ENCODE peak calls at places on chromosomes 13 and 19, in ten cellular contexts. P, H, V, S, A, G, O, M, C and U are unnamed samples.

GRCh38 chr13:74886496-74886895 is 595.5 kb downstream of the TBC1D4 start:
- DNase-seq in M (no peak), O (no peak), V (peak), C (no peak), A (no peak), G (no peak), S (no peak), P (no peak), H (no peak), U (no peak)

GRCh38 chr13:111388851-111389500 is 68.5 kb downstream of the TEX29 start:
- DNase-seq in C (no peak), H (no peak), M (no peak), G (no peak), A (no peak), P (no peak), O (no peak), S (no peak), V (no peak), U (no peak)

GRCh38 chr13:40562975-40563349 is 103.5 kb downstream of the FOXO1 start:
- DNase-seq in H (no peak), P (no peak), V (no peak), M (no peak), G (no peak), O (no peak), C (no peak), A (no peak), S (peak), U (no peak)

GRCh38 chr19:9498183-9498902 is at the start of gene ZNF560:
- DNase-seq in P (peak), G (no peak), C (peak), H (no peak), V (peak), A (no peak), M (no peak), O (peak), S (no peak), U (no peak)

GRCh38 chr19:47315125-47315821 is 5.6 kb downstream of the C5AR1 start:
- DNase-seq in V (peak), S (peak), M (no peak), C (peak), H (peak), P (no peak), A (peak), G (no peak), O (peak), U (no peak)

GRCh38 chr13:97254809-97255208 is 32.7 kb downstream of the MBNL2 start:
- DNase-seq in H (no peak), O (peak), A (no peak), G (no peak), S (no peak), C (no peak), P (no peak), V (peak), M (no peak), U (no peak)

GRCh38 chr13:85508683-85509329 is 290.4 kb downstream of the SLITRK6 start:
- DNase-seq in V (no peak), A (no peak), O (no peak), G (no peak), P (peak), H (no peak), C (peak), M (no peak), S (no peak), U (no peak)

GRCh38 chr19:46299004-46299509 is 2.2 kb downstream of the HIF3A start:
- DNase-seq in A (peak), G (peak), P (peak), C (peak), M (no peak), H (peak), S (no peak), V (peak), O (peak), U (peak)

GRCh38 chr13:106433066-106433465 is 102.4 kb downstream of the EFNB2 start:
- DNase-seq in A (no peak), H (no peak), M (no peak), V (no peak), G (no peak), P (no peak), C (no peak), O (no peak), S (no peak), U (no peak)

GRCh38 chr13:94620286-94620896 is 18.7 kb downstream of the GPR180 start:
- DNase-seq in H (peak), P (peak), A (no peak), O (peak), M (peak), S (peak), C (peak), G (no peak), V (peak), U (no peak)

GRCh38 chr13:44549461-44549860 is 26.7 kb downstream of the TSC22D1 start:
- DNase-seq in G (no peak), P (no peak), S (no peak), C (no peak), O (no peak), H (no peak), V (no peak), M (no peak), A (no peak), U (no peak)

GRCh38 chr13:29993716-29994488 is 143.5 kb upstream of the UBL3 start:
- DNase-seq in A (peak), V (peak), G (no peak), H (no peak), P (peak), C (peak), M (no peak), S (no peak), O (no peak), U (no peak)

GRCh38 chr13:41621716-41622508 is 164.6 kb downstream of the RGCC start:
- DNase-seq in O (no peak), A (no peak), H (no peak), V (peak), C (peak), S (no peak), P (peak), M (no peak), G (no peak), U (no peak)

GRCh38 chr13:79398915-79399314 is 7.1 kb downstream of the RBM26 start:
- DNase-seq in V (peak), M (no peak), H (no peak), O (no peak), G (no peak), C (peak), A (no peak), P (no peak), S (no peak), U (no peak)

GRCh38 chr13:23279321-23279720 is 98.5 kb downstream of the SGCG start:
- DNase-seq in P (no peak), V (no peak), O (no peak), A (no peak), C (no peak), G (no peak), S (no peak), M (no peak), H (no peak), U (no peak)

GRCh38 chr19:6273701-6274601 is 5.8 kb downstream of the MLLT1 start:
- DNase-seq in C (peak), V (peak), H (peak), S (peak), G (peak), O (no peak), P (no peak), A (no peak), M (no peak), U (peak)
- H3K4me3 ChIP-seq in C (peak), V (peak), H (no peak), S (peak), G (no peak), O (no peak), P (no peak), A (peak), M (no peak), U (peak)

DNA sequence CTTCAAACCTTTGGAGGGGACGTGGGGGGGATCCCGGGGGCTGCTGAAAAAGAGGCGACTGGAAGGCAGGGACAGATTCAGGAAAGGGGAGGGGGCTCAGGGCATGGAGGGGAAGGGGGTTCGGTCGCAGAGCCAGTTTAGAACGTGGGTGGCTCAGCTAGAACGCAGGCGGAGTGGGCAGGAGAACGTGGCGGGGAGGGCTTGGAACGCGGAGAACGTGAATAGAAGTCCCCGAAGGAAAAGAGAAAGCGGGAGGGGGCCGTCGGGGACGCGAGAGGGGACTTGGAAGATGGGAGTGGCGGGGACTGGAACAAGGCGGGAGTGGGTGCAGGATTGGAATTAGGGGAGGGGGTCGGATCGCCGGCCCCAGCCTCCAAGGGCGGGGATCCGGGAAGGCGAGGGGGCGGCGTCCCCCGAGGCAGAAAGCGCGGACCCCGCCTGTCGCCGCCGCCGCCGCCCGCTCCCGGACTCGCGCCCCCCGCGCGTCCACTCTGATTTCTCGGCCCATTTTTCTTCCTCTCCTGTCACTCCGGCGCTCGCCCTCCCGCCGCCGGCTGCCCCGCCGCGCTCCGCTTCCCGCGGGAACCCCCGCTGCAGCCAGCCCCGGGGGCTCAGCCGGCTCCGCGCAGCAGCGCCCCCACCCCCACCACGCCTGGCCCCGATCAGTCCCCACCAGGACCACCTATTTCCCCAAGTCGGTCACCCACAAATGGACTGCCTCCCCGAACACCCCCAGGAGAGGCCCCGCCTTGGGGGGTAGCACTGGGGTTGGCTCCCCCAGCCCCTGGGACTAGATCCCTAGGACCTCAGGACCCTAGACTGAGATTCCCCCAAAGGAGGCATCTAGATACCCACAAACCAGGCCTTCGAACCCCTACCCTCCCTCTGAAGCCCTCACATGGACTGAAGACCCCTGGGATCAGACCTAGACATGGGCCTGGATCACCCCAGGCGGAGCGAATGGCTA is 12.5 kb upstream of the ERFL start:
- DNase-seq in M (no peak), O (no peak), P (no peak), G (no peak), V (no peak), S (no peak), H (no peak), A (no peak), C (no peak), U (no peak)
- TF ChIP-seq CTCF in M (no peak), O (no peak), P (no peak), G (no peak), V (no peak), S (no peak), H (no peak), A (no peak), C (no peak), U (no peak)

GRCh38 chr19:54612428-54612827 is 17.9 kb upstream of the LILRB1 start:
- DNase-seq in M (no peak), A (no peak), O (no peak), C (no peak), V (no peak), S (no peak), G (no peak), H (no peak), P (no peak), U (no peak)
- H3K4me3 ChIP-seq in M (no peak), A (no peak), O (no peak), C (no peak), V (no peak), S (no peak), G (no peak), H (no peak), P (no peak), U (no peak)

DNA sequence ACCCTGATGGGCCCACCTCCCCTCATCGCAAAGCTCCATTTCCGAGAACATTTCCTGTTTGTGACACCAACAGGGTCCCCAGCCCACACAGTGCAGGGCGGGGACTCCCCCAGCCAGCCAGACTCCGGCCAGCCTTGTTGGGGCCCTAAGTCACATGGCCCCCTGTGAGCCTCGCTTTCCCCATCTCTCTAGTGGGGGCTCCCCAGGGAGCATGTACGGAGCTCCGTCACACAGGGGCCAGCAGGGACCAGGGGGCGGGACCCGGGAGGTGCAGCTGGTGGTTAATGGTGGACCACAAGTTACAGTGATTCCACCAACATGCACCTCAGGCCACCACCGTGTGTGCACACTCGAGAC is 1.7 kb downstream of the TBXA2R start:
- DNase-seq in V (no peak), A (no peak), C (no peak), G (no peak), M (no peak), H (no peak), S (peak), P (no peak), O (no peak), U (no peak)
- TF ChIP-seq CTCF in V (no peak), A (no peak), C (no peak), G (no peak), M (no peak), H (no peak), S (no peak), P (no peak), O (no peak), U (no peak)

GRCh38 chr13:61339054-61339621 is 76.5 kb downstream of the PCDH20 start:
- DNase-seq in M (no peak), H (no peak), P (no peak), V (no peak), A (no peak), O (no peak), S (no peak), G (no peak), C (no peak), U (no peak)
- H3K4me3 ChIP-seq in M (no peak), H (no peak), P (no peak), V (no peak), A (no peak), O (peak), S (no peak), G (no peak), C (no peak), U (no peak)